ENCODE peak calls at places on chromosomes 6 and 20, in nine cellular contexts. One of them, this sample, is unnamed.

GRCh38 chr6:17606606-17607005 is 6.5 kb downstream of the FAM8A1 start:
- DNase-seq in trophoblast cell: no peak
- DNase-seq in A549: no peak
- DNase-seq in HAP-1: no peak
- DNase-seq in neuronal stem cell: no peak
- DNase-seq in CD8-positive, alpha-beta T cell: no peak
- DNase-seq in fibroblast of lung: no peak
- DNase-seq in GM23338: no peak
- DNase-seq in pancreas: peak; percentile 26
- DNase-seq in this sample: no peak

GRCh38 chr6:168674595-168674994 is 233.6 kb downstream of the SMOC2 start:
- DNase-seq in trophoblast cell: no peak
- DNase-seq in A549: no peak
- DNase-seq in HAP-1: no peak
- DNase-seq in neuronal stem cell: no peak
- DNase-seq in CD8-positive, alpha-beta T cell: no peak
- DNase-seq in fibroblast of lung: no peak
- DNase-seq in GM23338: no peak
- DNase-seq in pancreas: no peak
- DNase-seq in this sample: no peak

GRCh38 chr6:56235245-56235644 is 12.1 kb downstream of the COL21A1 start:
- DNase-seq in trophoblast cell: no peak
- DNase-seq in A549: no peak
- DNase-seq in HAP-1: no peak
- DNase-seq in neuronal stem cell: no peak
- DNase-seq in CD8-positive, alpha-beta T cell: no peak
- DNase-seq in fibroblast of lung: peak; percentile 14
- DNase-seq in GM23338: no peak
- DNase-seq in pancreas: no peak
- DNase-seq in this sample: no peak

GRCh38 chr6:14968056-14968643 is 277.7 kb upstream of the JARID2 start:
- DNase-seq in trophoblast cell: no peak
- DNase-seq in A549: no peak
- DNase-seq in HAP-1: no peak
- DNase-seq in neuronal stem cell: no peak
- DNase-seq in CD8-positive, alpha-beta T cell: no peak
- DNase-seq in fibroblast of lung: no peak
- DNase-seq in GM23338: no peak
- DNase-seq in pancreas: no peak
- DNase-seq in this sample: no peak

GRCh38 chr6:46756469-46757205 is 9.9 kb downstream of the ANKRD66 start:
- DNase-seq in trophoblast cell: no peak
- DNase-seq in A549: no peak
- DNase-seq in HAP-1: no peak
- DNase-seq in neuronal stem cell: no peak
- DNase-seq in CD8-positive, alpha-beta T cell: no peak
- DNase-seq in fibroblast of lung: peak; percentile 10
- DNase-seq in GM23338: peak; percentile 34
- DNase-seq in pancreas: no peak
- DNase-seq in this sample: no peak

GRCh38 chr20:49234831-49235230 is 15.6 kb downstream of the DDX27 start:
- DNase-seq in trophoblast cell: no peak
- DNase-seq in A549: no peak
- DNase-seq in HAP-1: no peak
- DNase-seq in neuronal stem cell: no peak
- DNase-seq in CD8-positive, alpha-beta T cell: no peak
- DNase-seq in fibroblast of lung: no peak
- DNase-seq in GM23338: no peak
- DNase-seq in pancreas: no peak
- DNase-seq in this sample: no peak

GRCh38 chr6:169243154-169243553 is 10.5 kb downstream of the THBS2 start:
- DNase-seq in trophoblast cell: no peak
- DNase-seq in A549: no peak
- DNase-seq in HAP-1: no peak
- DNase-seq in neuronal stem cell: no peak
- DNase-seq in CD8-positive, alpha-beta T cell: no peak
- DNase-seq in fibroblast of lung: no peak
- DNase-seq in GM23338: no peak
- DNase-seq in pancreas: no peak
- DNase-seq in this sample: no peak

GRCh38 chr6:15329154-15329781 is 83.4 kb downstream of the JARID2 start:
- DNase-seq in trophoblast cell: no peak
- DNase-seq in A549: no peak
- DNase-seq in HAP-1: peak; percentile 38
- DNase-seq in neuronal stem cell: no peak
- DNase-seq in CD8-positive, alpha-beta T cell: no peak
- DNase-seq in fibroblast of lung: peak; percentile 96
- DNase-seq in GM23338: no peak
- DNase-seq in pancreas: no peak
- DNase-seq in this sample: no peak

GRCh38 chr6:6219716-6220115 is 100.7 kb downstream of the F13A1 start:
- DNase-seq in trophoblast cell: no peak
- DNase-seq in A549: no peak
- DNase-seq in HAP-1: no peak
- DNase-seq in neuronal stem cell: no peak
- DNase-seq in CD8-positive, alpha-beta T cell: no peak
- DNase-seq in fibroblast of lung: no peak
- DNase-seq in GM23338: no peak
- DNase-seq in pancreas: no peak
- DNase-seq in this sample: no peak

GRCh38 chr6:160306284-160306683 is 41.9 kb upstream of the SLC22A3 start:
- DNase-seq in trophoblast cell: no peak
- DNase-seq in A549: no peak
- DNase-seq in HAP-1: no peak
- DNase-seq in neuronal stem cell: no peak
- DNase-seq in CD8-positive, alpha-beta T cell: no peak
- DNase-seq in fibroblast of lung: no peak
- DNase-seq in GM23338: no peak
- DNase-seq in pancreas: no peak
- DNase-seq in this sample: no peak

GRCh38 chr6:132483779-132484679 is 28.9 kb downstream of the STX7 start:
- DNase-seq in trophoblast cell: peak; percentile 23
- DNase-seq in A549: peak; percentile 56
- DNase-seq in HAP-1: peak; percentile 28
- DNase-seq in neuronal stem cell: peak; percentile 64
- DNase-seq in CD8-positive, alpha-beta T cell: peak; percentile 35
- DNase-seq in fibroblast of lung: peak; percentile 54
- DNase-seq in GM23338: peak; percentile 78
- DNase-seq in pancreas: peak; percentile 36
- DNase-seq in this sample: no peak

GRCh38 chr20:45311589-45312211 is 3.6 kb upstream of the MATN4 start:
- DNase-seq in trophoblast cell: peak; percentile 48
- DNase-seq in A549: peak; percentile 75
- DNase-seq in HAP-1: peak; percentile 64
- DNase-seq in neuronal stem cell: no peak
- DNase-seq in CD8-positive, alpha-beta T cell: peak; percentile 52
- DNase-seq in fibroblast of lung: peak; percentile 38
- DNase-seq in GM23338: peak; percentile 95
- DNase-seq in pancreas: peak; percentile 84
- DNase-seq in this sample: peak; percentile 72

GRCh38 chr20:11912013-11912663 is 5.6 kb upstream of the BTBD3 start:
- DNase-seq in trophoblast cell: no peak
- DNase-seq in A549: peak; percentile 24
- DNase-seq in HAP-1: no peak
- DNase-seq in neuronal stem cell: no peak
- DNase-seq in CD8-positive, alpha-beta T cell: no peak
- DNase-seq in fibroblast of lung: no peak
- DNase-seq in GM23338: peak; percentile 29
- DNase-seq in pancreas: no peak
- DNase-seq in this sample: no peak

GRCh38 chr6:107668826-107669474 is 155.2 kb downstream of the SCML4 start:
- DNase-seq in trophoblast cell: no peak
- DNase-seq in A549: no peak
- DNase-seq in HAP-1: no peak
- DNase-seq in neuronal stem cell: no peak
- DNase-seq in CD8-positive, alpha-beta T cell: peak; percentile 23
- DNase-seq in fibroblast of lung: no peak
- DNase-seq in GM23338: no peak
- DNase-seq in pancreas: no peak
- DNase-seq in this sample: no peak

GRCh38 chr6:170043881-170044790 is 246.7 kb downstream of the DLL1 start:
- DNase-seq in trophoblast cell: no peak
- DNase-seq in A549: no peak
- DNase-seq in HAP-1: no peak
- DNase-seq in neuronal stem cell: no peak
- DNase-seq in CD8-positive, alpha-beta T cell: no peak
- DNase-seq in fibroblast of lung: no peak
- DNase-seq in GM23338: no peak
- DNase-seq in pancreas: no peak
- DNase-seq in this sample: no peak

GRCh38 chr20:10863337-10864060 is 189.7 kb upstream of the JAG1 start:
- DNase-seq in trophoblast cell: no peak
- DNase-seq in A549: peak; percentile 57
- DNase-seq in HAP-1: no peak
- DNase-seq in neuronal stem cell: no peak
- DNase-seq in CD8-positive, alpha-beta T cell: no peak
- DNase-seq in fibroblast of lung: peak; percentile 90
- DNase-seq in GM23338: peak; percentile 11
- DNase-seq in pancreas: peak; percentile 48
- DNase-seq in this sample: no peak

DNA sequence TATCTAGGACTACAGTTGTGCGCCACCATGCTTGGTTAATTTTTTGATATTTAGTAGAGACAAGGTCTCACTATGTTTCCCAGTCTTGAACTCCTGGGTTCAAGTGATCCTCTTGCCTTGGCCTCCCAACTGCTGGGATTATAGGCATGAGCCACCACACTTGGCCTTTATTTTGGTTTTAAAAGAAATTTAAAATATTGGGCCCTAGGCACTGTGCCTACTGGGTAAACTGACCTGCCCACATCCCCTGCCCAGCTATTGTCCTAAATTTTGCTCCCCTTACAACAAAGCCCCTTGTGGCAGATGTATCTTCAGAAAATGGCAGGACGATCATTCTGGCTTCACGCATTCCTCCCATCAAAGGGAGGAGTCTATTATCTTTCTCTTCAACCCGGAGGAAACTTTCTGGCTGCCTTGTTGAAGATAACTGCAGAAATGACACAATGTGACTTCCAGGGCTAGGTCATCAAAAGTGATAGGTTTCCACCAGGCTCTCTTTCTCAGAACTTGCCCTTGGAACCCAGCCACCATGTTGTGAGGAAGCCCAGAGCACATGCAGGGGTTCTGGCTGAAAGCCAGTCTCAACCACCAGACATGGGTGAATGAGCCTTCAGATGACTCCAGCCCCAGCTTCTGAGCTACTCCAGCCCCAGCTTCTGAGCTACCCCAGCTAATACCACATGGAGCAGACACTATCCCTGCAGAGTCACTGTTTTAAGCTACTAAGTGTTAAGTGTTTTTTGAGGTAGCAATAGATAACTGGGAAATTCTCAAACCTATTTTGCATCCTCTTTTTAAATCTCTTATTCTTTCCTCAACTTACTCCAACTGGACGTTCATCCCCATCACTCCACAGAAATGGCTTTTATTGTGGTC is 4.6 kb upstream of the GUCA1B start:
- DNase-seq in trophoblast cell: no peak
- DNase-seq in A549: peak; percentile 34
- DNase-seq in HAP-1: no peak
- DNase-seq in neuronal stem cell: no peak
- DNase-seq in CD8-positive, alpha-beta T cell: no peak
- DNase-seq in fibroblast of lung: peak; percentile 82
- DNase-seq in GM23338: no peak
- DNase-seq in pancreas: no peak
- DNase-seq in this sample: no peak
- H3K4me1 ChIP-seq in trophoblast cell: no peaks in the 10 kb centered on the region
- H3K4me1 ChIP-seq in A549: peaks cover 76% of the 10 kb centered on the region
- H3K4me1 ChIP-seq in HAP-1: no peaks in the 10 kb centered on the region
- H3K4me1 ChIP-seq in neuronal stem cell: no peaks in the 10 kb centered on the region
- H3K4me1 ChIP-seq in CD8-positive, alpha-beta T cell: no peaks in the 10 kb centered on the region
- H3K4me1 ChIP-seq in fibroblast of lung: peaks cover 28% of the 10 kb centered on the region
- H3K4me1 ChIP-seq in GM23338: no peaks in the 10 kb centered on the region
- H3K4me1 ChIP-seq in pancreas: peaks cover 6% of the 10 kb centered on the region
- H3K4me1 ChIP-seq in this sample: peaks cover 11% of the 10 kb centered on the region

GRCh38 chr6:67898875-67899274 is 736.2 kb upstream of the ADGRB3 start:
- DNase-seq in trophoblast cell: no peak
- DNase-seq in A549: no peak
- DNase-seq in HAP-1: no peak
- DNase-seq in neuronal stem cell: no peak
- DNase-seq in CD8-positive, alpha-beta T cell: no peak
- DNase-seq in fibroblast of lung: no peak
- DNase-seq in GM23338: no peak
- DNase-seq in pancreas: no peak
- DNase-seq in this sample: no peak

GRCh38 chr6:67897998-67898607 is 737.0 kb upstream of the ADGRB3 start:
- DNase-seq in trophoblast cell: no peak
- DNase-seq in A549: no peak
- DNase-seq in HAP-1: no peak
- DNase-seq in neuronal stem cell: no peak
- DNase-seq in CD8-positive, alpha-beta T cell: no peak
- DNase-seq in fibroblast of lung: no peak
- DNase-seq in GM23338: no peak
- DNase-seq in pancreas: no peak
- DNase-seq in this sample: no peak

DNA sequence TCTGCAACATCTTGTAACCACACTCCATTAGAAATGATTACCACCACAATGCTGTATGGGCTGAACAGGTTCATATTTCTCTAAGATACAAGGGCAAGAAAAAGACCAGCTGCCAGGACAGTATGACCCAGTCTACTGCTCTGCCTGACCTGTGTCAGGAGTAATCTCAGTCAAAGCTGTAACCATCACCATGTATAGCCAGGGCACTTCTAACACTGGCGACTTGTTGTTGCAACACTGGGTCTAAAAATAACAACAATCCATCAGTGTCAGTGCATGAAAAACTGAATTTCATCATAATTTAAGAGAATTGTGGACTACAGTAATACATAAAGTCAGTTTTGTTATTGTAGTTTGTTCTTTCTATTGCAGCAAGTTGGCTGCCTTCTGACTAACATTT is 738.6 kb upstream of the ADGRB3 start:
- DNase-seq in trophoblast cell: no peak
- DNase-seq in A549: no peak
- DNase-seq in HAP-1: no peak
- DNase-seq in neuronal stem cell: no peak
- DNase-seq in CD8-positive, alpha-beta T cell: no peak
- DNase-seq in fibroblast of lung: peak; percentile 6
- DNase-seq in GM23338: no peak
- DNase-seq in pancreas: no peak
- DNase-seq in this sample: no peak
- H3K4me3 ChIP-seq in trophoblast cell: no peak overlapping the region
- H3K4me3 ChIP-seq in A549: no peak overlapping the region
- H3K4me3 ChIP-seq in HAP-1: no peak overlapping the region
- H3K4me3 ChIP-seq in neuronal stem cell: no peak overlapping the region
- H3K4me3 ChIP-seq in CD8-positive, alpha-beta T cell: no peak overlapping the region
- H3K4me3 ChIP-seq in fibroblast of lung: no peak overlapping the region
- H3K4me3 ChIP-seq in GM23338: no peak overlapping the region
- H3K4me3 ChIP-seq in pancreas: no peak overlapping the region
- H3K4me3 ChIP-seq in this sample: no peak overlapping the region

GRCh38 chr6:109008061-109008460 is 86.6 kb downstream of the SESN1 start:
- DNase-seq in trophoblast cell: no peak
- DNase-seq in A549: no peak
- DNase-seq in HAP-1: no peak
- DNase-seq in neuronal stem cell: no peak
- DNase-seq in CD8-positive, alpha-beta T cell: no peak
- DNase-seq in fibroblast of lung: no peak
- DNase-seq in GM23338: no peak
- DNase-seq in pancreas: no peak
- DNase-seq in this sample: no peak
- H3K4me1 ChIP-seq in trophoblast cell: no peaks in the 10 kb centered on the region
- H3K4me1 ChIP-seq in A549: no peaks in the 10 kb centered on the region
- H3K4me1 ChIP-seq in HAP-1: peaks cover 16% of the 10 kb centered on the region
- H3K4me1 ChIP-seq in neuronal stem cell: no peaks in the 10 kb centered on the region
- H3K4me1 ChIP-seq in CD8-positive, alpha-beta T cell: peaks cover 39% of the 10 kb centered on the region
- H3K4me1 ChIP-seq in fibroblast of lung: no peaks in the 10 kb centered on the region
- H3K4me1 ChIP-seq in GM23338: peaks cover 22% of the 10 kb centered on the region
- H3K4me1 ChIP-seq in pancreas: peaks cover 11% of the 10 kb centered on the region
- H3K4me1 ChIP-seq in this sample: peaks cover 66% of the 10 kb centered on the region

GRCh38 chr20:31587545-31588389 is 17.3 kb upstream of the ID1 start:
- DNase-seq in trophoblast cell: peak; percentile 88
- DNase-seq in A549: no peak
- DNase-seq in HAP-1: no peak
- DNase-seq in neuronal stem cell: no peak
- DNase-seq in CD8-positive, alpha-beta T cell: no peak
- DNase-seq in fibroblast of lung: peak; percentile 43
- DNase-seq in GM23338: peak; percentile 76
- DNase-seq in pancreas: no peak
- DNase-seq in this sample: peak; percentile 57
- H3K4me3 ChIP-seq in trophoblast cell: peak overlapping the region; percentile 42
- H3K4me3 ChIP-seq in A549: peak overlapping the region; percentile 45
- H3K4me3 ChIP-seq in HAP-1: no peak overlapping the region
- H3K4me3 ChIP-seq in neuronal stem cell: peak overlapping the region; percentile 77
- H3K4me3 ChIP-seq in CD8-positive, alpha-beta T cell: no peak overlapping the region
- H3K4me3 ChIP-seq in fibroblast of lung: peak overlapping the region; percentile 39
- H3K4me3 ChIP-seq in GM23338: peak overlapping the region; percentile 55
- H3K4me3 ChIP-seq in pancreas: peak overlapping the region; percentile 27
- H3K4me3 ChIP-seq in this sample: peak overlapping the region; percentile 50